ENCODE peak calls at places on chromosome 18, in ten cellular contexts. One of them, this sample, is unnamed.

GRCh38 chr18:63166142-63166541 is 153.4 kb downstream of the BCL2 start:
- DNase-seq in nephron progenitor cell: no peak
- DNase-seq in HFFc6: no peak
- DNase-seq in HFF-Myc: no peak
- DNase-seq in epithelial cell of esophagus: no peak
- DNase-seq in A549: no peak
- DNase-seq in AG04450: no peak
- DNase-seq in uterus: no peak
- DNase-seq in K562: no peak
- DNase-seq in gastrocnemius medialis: no peak
- DNase-seq in this sample: no peak

GRCh38 chr18:25233582-25234362 is 118.2 kb downstream of the ZNF521 start:
- DNase-seq in nephron progenitor cell: no peak
- DNase-seq in gastrocnemius medialis: no peak
- DNase-seq in AG04450: no peak
- DNase-seq in epithelial cell of esophagus: no peak
- DNase-seq in K562: no peak
- DNase-seq in HFF-Myc: no peak
- DNase-seq in uterus: no peak
- DNase-seq in HFFc6: peak
- DNase-seq in A549: no peak
- DNase-seq in this sample: no peak

GRCh38 chr18:49561127-49561376 is 805 bp upstream of the LIPG start:
- DNase-seq in nephron progenitor cell: no peak
- DNase-seq in epithelial cell of esophagus: no peak
- DNase-seq in AG04450: no peak
- DNase-seq in gastrocnemius medialis: no peak
- DNase-seq in K562: no peak
- DNase-seq in HFF-Myc: no peak
- DNase-seq in HFFc6: no peak
- DNase-seq in A549: no peak
- DNase-seq in uterus: no peak
- DNase-seq in this sample: no peak

GRCh38 chr18:46468431-46469180 is 188.4 kb downstream of the LOXHD1 start:
- DNase-seq in nephron progenitor cell: no peak
- DNase-seq in HFFc6: no peak
- DNase-seq in A549: no peak
- DNase-seq in AG04450: no peak
- DNase-seq in uterus: no peak
- DNase-seq in K562: no peak
- DNase-seq in HFF-Myc: no peak
- DNase-seq in gastrocnemius medialis: no peak
- DNase-seq in epithelial cell of esophagus: peak
- DNase-seq in this sample: no peak

GRCh38 chr18:24727685-24728084 is 267.2 kb downstream of the HRH4 start:
- DNase-seq in A549: no peak
- DNase-seq in epithelial cell of esophagus: no peak
- DNase-seq in gastrocnemius medialis: no peak
- DNase-seq in HFF-Myc: no peak
- DNase-seq in HFFc6: no peak
- DNase-seq in K562: no peak
- DNase-seq in nephron progenitor cell: no peak
- DNase-seq in AG04450: no peak
- DNase-seq in uterus: no peak
- DNase-seq in this sample: no peak

GRCh38 chr18:46196627-46197243 is 92.5 kb downstream of the HAUS1 start:
- DNase-seq in HFF-Myc: no peak
- DNase-seq in epithelial cell of esophagus: no peak
- DNase-seq in K562: no peak
- DNase-seq in AG04450: no peak
- DNase-seq in A549: no peak
- DNase-seq in gastrocnemius medialis: no peak
- DNase-seq in HFFc6: no peak
- DNase-seq in nephron progenitor cell: no peak
- DNase-seq in uterus: no peak
- DNase-seq in this sample: no peak

GRCh38 chr18:76697441-76697901 is 124.9 kb upstream of the ZNF236 start:
- DNase-seq in HFFc6: no peak
- DNase-seq in epithelial cell of esophagus: peak
- DNase-seq in K562: no peak
- DNase-seq in nephron progenitor cell: peak
- DNase-seq in AG04450: no peak
- DNase-seq in A549: no peak
- DNase-seq in gastrocnemius medialis: no peak
- DNase-seq in uterus: peak
- DNase-seq in HFF-Myc: no peak
- DNase-seq in this sample: no peak

GRCh38 chr18:43805646-43806194 is 528.4 kb upstream of the SYT4 start:
- DNase-seq in epithelial cell of esophagus: no peak
- DNase-seq in HFFc6: no peak
- DNase-seq in A549: no peak
- DNase-seq in HFF-Myc: peak
- DNase-seq in K562: no peak
- DNase-seq in uterus: no peak
- DNase-seq in AG04450: no peak
- DNase-seq in gastrocnemius medialis: no peak
- DNase-seq in nephron progenitor cell: peak
- DNase-seq in this sample: no peak

GRCh38 chr18:45340884-45341283 is 274.4 kb upstream of the SLC14A2 start:
- DNase-seq in uterus: no peak
- DNase-seq in HFFc6: no peak
- DNase-seq in epithelial cell of esophagus: peak
- DNase-seq in HFF-Myc: no peak
- DNase-seq in nephron progenitor cell: no peak
- DNase-seq in gastrocnemius medialis: no peak
- DNase-seq in AG04450: no peak
- DNase-seq in K562: no peak
- DNase-seq in A549: no peak
- DNase-seq in this sample: no peak

GRCh38 chr18:76265375-76266225 is 229.4 kb downstream of the ZNF516 start:
- DNase-seq in AG04450: peak
- DNase-seq in gastrocnemius medialis: no peak
- DNase-seq in A549: no peak
- DNase-seq in HFF-Myc: no peak
- DNase-seq in epithelial cell of esophagus: no peak
- DNase-seq in uterus: peak
- DNase-seq in HFFc6: no peak
- DNase-seq in nephron progenitor cell: peak
- DNase-seq in K562: no peak
- DNase-seq in this sample: no peak

GRCh38 chr18:37483984-37484892 is 81.4 kb downstream of the CELF4 start:
- DNase-seq in nephron progenitor cell: no peak
- DNase-seq in uterus: no peak
- DNase-seq in epithelial cell of esophagus: no peak
- DNase-seq in A549: no peak
- DNase-seq in HFF-Myc: no peak
- DNase-seq in K562: no peak
- DNase-seq in gastrocnemius medialis: no peak
- DNase-seq in AG04450: no peak
- DNase-seq in HFFc6: no peak
- DNase-seq in this sample: no peak

GRCh38 chr18:54269924-54270844 is 867 bp downstream of the POLI start:
- DNase-seq in A549: peak
- DNase-seq in epithelial cell of esophagus: peak
- DNase-seq in nephron progenitor cell: no peak
- DNase-seq in gastrocnemius medialis: peak
- DNase-seq in HFF-Myc: peak
- DNase-seq in AG04450: no peak
- DNase-seq in uterus: peak
- DNase-seq in K562: no peak
- DNase-seq in HFFc6: peak
- DNase-seq in this sample: no peak

GRCh38 chr18:75546964-75547363 is 119.5 kb upstream of the SMIM21 start:
- DNase-seq in K562: peak
- DNase-seq in A549: no peak
- DNase-seq in AG04450: no peak
- DNase-seq in uterus: no peak
- DNase-seq in nephron progenitor cell: no peak
- DNase-seq in epithelial cell of esophagus: no peak
- DNase-seq in gastrocnemius medialis: no peak
- DNase-seq in HFF-Myc: no peak
- DNase-seq in HFFc6: no peak
- DNase-seq in this sample: no peak

DNA sequence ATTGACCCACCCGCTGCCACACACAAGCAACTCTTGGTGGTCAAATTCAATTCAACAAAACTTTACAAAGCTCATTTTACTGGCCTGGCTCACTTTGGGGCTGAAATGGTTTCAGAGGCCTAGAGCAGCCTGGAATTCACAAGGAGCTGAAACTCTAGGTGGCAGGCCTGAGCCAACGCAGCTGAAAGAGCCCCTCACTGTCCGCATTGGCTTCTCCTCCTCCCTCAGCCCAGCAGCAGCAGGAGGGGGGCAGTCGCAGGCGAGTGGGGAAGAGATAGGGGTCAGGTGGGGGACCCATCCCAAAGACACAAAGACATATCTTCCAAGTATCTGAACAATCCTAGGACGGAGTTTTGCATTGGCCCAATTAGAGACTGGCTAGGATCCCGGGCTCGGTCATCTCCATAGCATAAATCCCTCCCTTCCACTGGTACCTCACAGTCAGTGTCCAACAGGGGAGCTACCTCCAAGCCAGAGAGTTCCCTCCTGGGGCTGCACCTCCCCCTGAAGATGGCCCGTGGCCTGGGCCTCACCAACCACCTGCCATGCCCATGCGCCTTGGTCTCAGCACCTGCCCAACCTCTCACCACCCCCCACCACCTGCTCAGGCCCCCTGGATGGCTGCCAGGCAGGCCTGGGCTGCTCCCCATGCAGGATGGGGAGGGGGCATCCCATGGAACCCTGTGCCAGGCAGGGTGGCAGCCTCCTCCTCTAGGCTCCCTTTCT is 113.4 kb downstream of the ZBTB7C start:
- DNase-seq in HFF-Myc: no peak
- DNase-seq in nephron progenitor cell: peak
- DNase-seq in uterus: no peak
- DNase-seq in AG04450: no peak
- DNase-seq in epithelial cell of esophagus: no peak
- DNase-seq in gastrocnemius medialis: no peak
- DNase-seq in A549: no peak
- DNase-seq in K562: no peak
- DNase-seq in HFFc6: no peak
- DNase-seq in this sample: peak
- TF ChIP-seq CTCF in HFF-Myc: peak
- TF ChIP-seq CTCF in nephron progenitor cell: peak
- TF ChIP-seq CTCF in uterus: no peak
- TF ChIP-seq CTCF in AG04450: peak
- TF ChIP-seq CTCF in epithelial cell of esophagus: peak
- TF ChIP-seq CTCF in gastrocnemius medialis: no peak
- TF ChIP-seq CTCF in A549: peak
- TF ChIP-seq CTCF in K562: peak
- TF ChIP-seq CTCF in HFFc6: peak
- TF ChIP-seq CTCF in this sample: no peak

GRCh38 chr18:48348739-48349138 is 60.4 kb downstream of the ZBTB7C start:
- DNase-seq in K562: no peak
- DNase-seq in epithelial cell of esophagus: no peak
- DNase-seq in HFFc6: no peak
- DNase-seq in gastrocnemius medialis: no peak
- DNase-seq in HFF-Myc: no peak
- DNase-seq in nephron progenitor cell: peak
- DNase-seq in AG04450: no peak
- DNase-seq in A549: no peak
- DNase-seq in uterus: no peak
- DNase-seq in this sample: peak

GRCh38 chr18:48342588-48342987 is 66.6 kb downstream of the ZBTB7C start:
- DNase-seq in gastrocnemius medialis: no peak
- DNase-seq in A549: no peak
- DNase-seq in nephron progenitor cell: no peak
- DNase-seq in epithelial cell of esophagus: no peak
- DNase-seq in uterus: no peak
- DNase-seq in AG04450: no peak
- DNase-seq in K562: no peak
- DNase-seq in HFF-Myc: no peak
- DNase-seq in HFFc6: no peak
- DNase-seq in this sample: no peak

GRCh38 chr18:48347756-48348326 is 61.3 kb downstream of the ZBTB7C start:
- DNase-seq in nephron progenitor cell: no peak
- DNase-seq in epithelial cell of esophagus: no peak
- DNase-seq in AG04450: no peak
- DNase-seq in HFFc6: no peak
- DNase-seq in K562: no peak
- DNase-seq in HFF-Myc: no peak
- DNase-seq in A549: no peak
- DNase-seq in gastrocnemius medialis: no peak
- DNase-seq in uterus: no peak
- DNase-seq in this sample: no peak

GRCh38 chr18:48342125-48342524 is 67.1 kb downstream of the ZBTB7C start:
- DNase-seq in K562: no peak
- DNase-seq in A549: no peak
- DNase-seq in nephron progenitor cell: no peak
- DNase-seq in HFFc6: no peak
- DNase-seq in HFF-Myc: no peak
- DNase-seq in uterus: no peak
- DNase-seq in AG04450: no peak
- DNase-seq in epithelial cell of esophagus: no peak
- DNase-seq in gastrocnemius medialis: no peak
- DNase-seq in this sample: no peak

DNA sequence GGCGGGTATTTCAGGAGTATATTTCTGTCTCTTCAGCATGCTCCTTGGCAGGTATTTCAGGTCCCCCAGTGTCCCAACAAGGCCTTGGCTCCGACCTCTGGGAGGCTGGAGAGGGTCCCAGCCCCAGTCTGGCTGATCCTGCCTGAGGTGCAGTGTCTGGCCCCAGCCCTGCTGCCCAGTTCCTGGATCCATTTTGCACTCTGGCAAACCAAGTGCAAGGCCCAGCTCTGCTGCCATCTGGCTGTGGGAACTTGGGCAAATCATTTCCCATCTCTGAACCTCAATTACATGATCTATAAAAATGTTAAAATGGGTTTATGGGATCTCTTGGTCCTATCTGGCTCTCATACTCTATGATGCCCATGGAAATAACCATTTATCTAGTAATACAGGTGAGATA is 63.6 kb downstream of the ZBTB7C start:
- DNase-seq in HFF-Myc: no peak
- DNase-seq in gastrocnemius medialis: no peak
- DNase-seq in AG04450: no peak
- DNase-seq in uterus: no peak
- DNase-seq in HFFc6: peak
- DNase-seq in K562: no peak
- DNase-seq in A549: no peak
- DNase-seq in nephron progenitor cell: no peak
- DNase-seq in epithelial cell of esophagus: peak
- DNase-seq in this sample: no peak
- TF ChIP-seq CTCF in HFF-Myc: peak
- TF ChIP-seq CTCF in gastrocnemius medialis: peak
- TF ChIP-seq CTCF in AG04450: peak
- TF ChIP-seq CTCF in uterus: peak
- TF ChIP-seq CTCF in HFFc6: peak
- TF ChIP-seq CTCF in K562: peak
- TF ChIP-seq CTCF in A549: peak
- TF ChIP-seq CTCF in nephron progenitor cell: no peak
- TF ChIP-seq CTCF in epithelial cell of esophagus: peak
- TF ChIP-seq CTCF in this sample: no peak

GRCh38 chr18:26656944-26657536 is 108.7 kb upstream of the KCTD1 start:
- DNase-seq in AG04450: peak
- DNase-seq in HFF-Myc: no peak
- DNase-seq in nephron progenitor cell: peak
- DNase-seq in uterus: peak
- DNase-seq in gastrocnemius medialis: no peak
- DNase-seq in HFFc6: peak
- DNase-seq in A549: peak
- DNase-seq in K562: no peak
- DNase-seq in epithelial cell of esophagus: peak
- DNase-seq in this sample: peak
- TF ChIP-seq CTCF in AG04450: peak
- TF ChIP-seq CTCF in HFF-Myc: no peak
- TF ChIP-seq CTCF in nephron progenitor cell: no peak
- TF ChIP-seq CTCF in uterus: peak
- TF ChIP-seq CTCF in gastrocnemius medialis: no peak
- TF ChIP-seq CTCF in HFFc6: peak
- TF ChIP-seq CTCF in A549: no peak
- TF ChIP-seq CTCF in K562: no peak
- TF ChIP-seq CTCF in epithelial cell of esophagus: peak
- TF ChIP-seq CTCF in this sample: no peak

GRCh38 chr18:3121256-3121655 is 98.5 kb downstream of the MYOM1 start:
- DNase-seq in gastrocnemius medialis: no peak
- DNase-seq in uterus: no peak
- DNase-seq in HFFc6: peak
- DNase-seq in epithelial cell of esophagus: no peak
- DNase-seq in A549: no peak
- DNase-seq in AG04450: no peak
- DNase-seq in K562: no peak
- DNase-seq in HFF-Myc: no peak
- DNase-seq in nephron progenitor cell: no peak
- DNase-seq in this sample: no peak
- TF ChIP-seq CTCF in gastrocnemius medialis: no peak
- TF ChIP-seq CTCF in uterus: no peak
- TF ChIP-seq CTCF in HFFc6: peak
- TF ChIP-seq CTCF in epithelial cell of esophagus: peak
- TF ChIP-seq CTCF in A549: no peak
- TF ChIP-seq CTCF in AG04450: peak
- TF ChIP-seq CTCF in K562: peak
- TF ChIP-seq CTCF in HFF-Myc: no peak
- TF ChIP-seq CTCF in nephron progenitor cell: no peak
- TF ChIP-seq CTCF in this sample: no peak

This sample was measured in glutamatergic neuron.